ENCODE peak calls at places on chromosomes 5 and 9, in nine cellular contexts. W, A, D, C, M, J, U, B and P are unnamed samples.

GRCh38 chr5:150070277-150070638 is 16.1 kb downstream of the CSF1R start:
- DNase-seq in W (no peak), A (peak), D (no peak), C (no peak), M (peak), J (no peak), U (no peak), B (no peak), P (no peak)

GRCh38 chr9:70406446-70406862 is 8.0 kb downstream of the KLF9 start:
- DNase-seq in W (peak), A (peak), D (no peak), C (peak), M (no peak), J (no peak), U (peak), B (no peak), P (no peak)

GRCh38 chr5:95857185-95857945 is 34.8 kb upstream of the GLRX start:
- DNase-seq in W (peak), A (peak), D (no peak), C (peak), M (peak), J (peak), U (no peak), B (no peak), P (peak)

GRCh38 chr9:21996438-21996837 is 1.8 kb downstream of the CDKN2B-AS1 start:
- DNase-seq in W (no peak), A (no peak), D (no peak), C (no peak), M (no peak), J (no peak), U (no peak), B (no peak), P (no peak)

GRCh38 chr9:38652044-38652443 is 31.6 kb upstream of the ANKRD18A start:
- DNase-seq in W (no peak), A (no peak), D (no peak), C (no peak), M (no peak), J (no peak), U (no peak), B (no peak), P (no peak)

GRCh38 chr9:121019282-121019681 is 30.8 kb downstream of the C5 start:
- DNase-seq in W (no peak), A (no peak), D (no peak), C (no peak), M (no peak), J (no peak), U (no peak), B (no peak), P (no peak)

GRCh38 chr5:134116291-134116690 is 1.8 kb downstream of the TCF7 start:
- DNase-seq in W (no peak), A (no peak), D (no peak), C (no peak), M (no peak), J (no peak), U (no peak), B (no peak), P (no peak)

GRCh38 chr9:127714916-127715442 is 484 bp downstream of the PTRH1 start:
- DNase-seq in W (no peak), A (no peak), D (peak), C (no peak), M (no peak), J (no peak), U (no peak), B (peak), P (no peak)

GRCh38 chr5:128143911-128144310 is 60.3 kb downstream of the SLC12A2 start:
- DNase-seq in W (no peak), A (no peak), D (no peak), C (no peak), M (no peak), J (no peak), U (no peak), B (no peak), P (no peak)

GRCh38 chr5:61313960-61314681 is 17.9 kb upstream of the ZSWIM6 start:
- DNase-seq in W (peak), A (no peak), D (peak), C (peak), M (no peak), J (peak), U (peak), B (no peak), P (no peak)

GRCh38 chr5:173163219-173163618 is 18.9 kb downstream of the BNIP1 start:
- DNase-seq in W (no peak), A (peak), D (no peak), C (peak), M (no peak), J (no peak), U (no peak), B (no peak), P (no peak)

GRCh38 chr5:173161148-173161547 is 16.8 kb downstream of the BNIP1 start:
- DNase-seq in W (no peak), A (no peak), D (no peak), C (no peak), M (no peak), J (no peak), U (no peak), B (no peak), P (no peak)

DNA sequence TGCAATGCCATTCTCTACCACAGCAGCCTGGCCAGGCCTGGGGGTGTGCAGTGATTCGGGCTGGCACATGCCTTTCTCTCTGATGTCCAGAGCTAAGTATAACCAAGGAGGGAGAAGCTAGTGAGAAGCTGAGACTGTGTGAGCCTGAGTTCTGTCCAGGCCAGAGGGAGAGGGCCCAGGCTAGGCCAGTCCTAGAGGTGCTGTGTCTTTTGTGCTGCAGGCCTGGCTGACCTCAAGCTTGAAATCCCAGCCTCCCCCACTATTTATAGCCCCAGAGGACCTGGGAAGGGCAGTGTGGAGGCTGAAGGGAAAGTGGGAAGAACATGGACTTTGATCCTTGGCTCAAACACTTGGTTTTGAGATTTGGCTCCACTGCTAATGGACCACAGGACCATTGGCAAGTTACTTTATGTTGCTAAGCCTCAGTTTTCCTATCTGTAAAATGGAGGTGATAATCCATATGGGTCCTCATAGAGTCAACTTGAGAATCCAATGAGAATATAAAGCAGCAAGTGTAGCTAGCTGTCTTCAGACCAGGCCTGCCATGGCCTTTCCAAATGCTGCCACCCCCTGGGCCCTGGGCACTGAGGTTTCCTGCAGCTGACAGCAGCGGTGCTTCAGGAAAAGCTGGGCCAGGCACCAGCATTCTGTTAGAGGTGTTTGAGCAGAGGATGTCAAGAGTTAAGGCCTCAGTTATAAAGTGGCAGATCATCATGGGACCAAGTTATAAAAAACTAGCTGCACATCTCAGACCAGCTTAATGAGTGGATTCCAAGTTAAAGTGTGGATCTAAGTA is 21.1 kb downstream of the BNIP1 start:
- DNase-seq in W (no peak), A (no peak), D (no peak), C (no peak), M (no peak), J (no peak), U (no peak), B (no peak), P (no peak)
- TF ChIP-seq CTCF in W (no peak), A (no peak), D (no peak), C (no peak), M (no peak), J (no peak), U (no peak), B (no peak), P (no peak)

GRCh38 chr5:36363101-36363500 is 61.4 kb upstream of the RANBP3L start:
- DNase-seq in W (peak), A (no peak), D (peak), C (peak), M (no peak), J (no peak), U (peak), B (no peak), P (no peak)
- TF ChIP-seq CTCF in W (peak), A (no peak), D (peak), C (peak), M (no peak), J (no peak), U (peak), B (no peak), P (no peak)

GRCh38 chr9:5784526-5785315 is 48.2 kb downstream of the ERMP1 start:
- DNase-seq in W (no peak), A (no peak), D (peak), C (no peak), M (no peak), J (no peak), U (peak), B (no peak), P (no peak)
- TF ChIP-seq CTCF in W (no peak), A (no peak), D (no peak), C (no peak), M (no peak), J (no peak), U (no peak), B (no peak), P (no peak)

GRCh38 chr5:155049569-155050383 is 36.2 kb downstream of the KIF4B start:
- DNase-seq in W (peak), A (no peak), D (peak), C (peak), M (no peak), J (no peak), U (no peak), B (no peak), P (no peak)
- TF ChIP-seq CTCF in W (peak), A (no peak), D (peak), C (peak), M (no peak), J (no peak), U (peak), B (no peak), P (no peak)

GRCh38 chr9:35079426-35080341 is at the start of gene FANCG:
- DNase-seq in W (peak), A (peak), D (peak), C (peak), M (peak), J (peak), U (peak), B (peak), P (peak)
- TF ChIP-seq CTCF in W (no peak), A (peak), D (no peak), C (no peak), M (no peak), J (no peak), U (peak), B (no peak), P (no peak)